ENCODE peak calls at places on chromosome 11, in five cellular contexts. One of them, this sample, is unnamed.
A peak's percentile ranks its signal among the peaks of the same experiment; 100 is the strongest.

GRCh38 chr11:134151083-134151747 is 72.6 kb downstream of the NCAPD3 start:
- DNase-seq in K562: no peak
- DNase-seq in HepG2: no peak
- DNase-seq in GM12878: no peak
- DNase-seq in H1: no peak
- DNase-seq in this sample: no peak

GRCh38 chr11:126118806-126119205 is 56.1 kb upstream of the CDON start:
- DNase-seq in K562: no peak
- DNase-seq in GM12878: no peak
- DNase-seq in HepG2: no peak
- DNase-seq in H1: no peak
- DNase-seq in this sample: no peak

GRCh38 chr11:37504925-37505324 is 906.9 kb upstream of the RAG2 start:
- DNase-seq in K562: no peak
- DNase-seq in HepG2: no peak
- DNase-seq in GM12878: no peak
- DNase-seq in H1: no peak
- DNase-seq in this sample: no peak

GRCh38 chr11:102950622-102951081 is 4.9 kb downstream of the MMP13 start:
- DNase-seq in HepG2: no peak
- DNase-seq in H1: no peak
- DNase-seq in K562: no peak
- DNase-seq in GM12878: no peak
- DNase-seq in this sample: no peak

GRCh38 chr11:95289378-95289777 is 58.4 kb upstream of the SESN3 start:
- DNase-seq in H1: no peak
- DNase-seq in K562: no peak
- DNase-seq in HepG2: no peak
- DNase-seq in GM12878: no peak
- DNase-seq in this sample: peak; percentile 8

GRCh38 chr11:12276356-12276755 is 101.0 kb upstream of the PARVA start:
- DNase-seq in H1: no peak
- DNase-seq in HepG2: no peak
- DNase-seq in GM12878: no peak
- DNase-seq in K562: no peak
- DNase-seq in this sample: no peak

GRCh38 chr11:57798905-57799559 is 37.4 kb downstream of the CTNND1 start:
- DNase-seq in H1: no peak
- DNase-seq in HepG2: peak; percentile 69
- DNase-seq in GM12878: no peak
- DNase-seq in K562: peak; percentile 41
- DNase-seq in this sample: peak; percentile 94

GRCh38 chr11:32615422-32615821 is 31.8 kb downstream of the EIF3M start:
- DNase-seq in HepG2: peak; percentile 7
- DNase-seq in GM12878: no peak
- DNase-seq in H1: no peak
- DNase-seq in K562: no peak
- DNase-seq in this sample: no peak

GRCh38 chr11:82557274-82557673 is 176.4 kb downstream of the FAM181B start:
- DNase-seq in H1: no peak
- DNase-seq in K562: no peak
- DNase-seq in HepG2: no peak
- DNase-seq in GM12878: peak; percentile 23
- DNase-seq in this sample: no peak

GRCh38 chr11:82556210-82556609 is 177.5 kb downstream of the FAM181B start:
- DNase-seq in GM12878: no peak
- DNase-seq in H1: no peak
- DNase-seq in K562: no peak
- DNase-seq in HepG2: no peak
- DNase-seq in this sample: no peak
- H3K79me2 ChIP-seq in GM12878: no peaks in the 10 kb centered on the region
- H3K79me2 ChIP-seq in H1: no peaks in the 10 kb centered on the region
- H3K79me2 ChIP-seq in K562: no peaks in the 10 kb centered on the region
- H3K79me2 ChIP-seq in HepG2: no peaks in the 10 kb centered on the region
- H3K79me2 ChIP-seq in this sample: no peaks in the 10 kb centered on the region

DNA sequence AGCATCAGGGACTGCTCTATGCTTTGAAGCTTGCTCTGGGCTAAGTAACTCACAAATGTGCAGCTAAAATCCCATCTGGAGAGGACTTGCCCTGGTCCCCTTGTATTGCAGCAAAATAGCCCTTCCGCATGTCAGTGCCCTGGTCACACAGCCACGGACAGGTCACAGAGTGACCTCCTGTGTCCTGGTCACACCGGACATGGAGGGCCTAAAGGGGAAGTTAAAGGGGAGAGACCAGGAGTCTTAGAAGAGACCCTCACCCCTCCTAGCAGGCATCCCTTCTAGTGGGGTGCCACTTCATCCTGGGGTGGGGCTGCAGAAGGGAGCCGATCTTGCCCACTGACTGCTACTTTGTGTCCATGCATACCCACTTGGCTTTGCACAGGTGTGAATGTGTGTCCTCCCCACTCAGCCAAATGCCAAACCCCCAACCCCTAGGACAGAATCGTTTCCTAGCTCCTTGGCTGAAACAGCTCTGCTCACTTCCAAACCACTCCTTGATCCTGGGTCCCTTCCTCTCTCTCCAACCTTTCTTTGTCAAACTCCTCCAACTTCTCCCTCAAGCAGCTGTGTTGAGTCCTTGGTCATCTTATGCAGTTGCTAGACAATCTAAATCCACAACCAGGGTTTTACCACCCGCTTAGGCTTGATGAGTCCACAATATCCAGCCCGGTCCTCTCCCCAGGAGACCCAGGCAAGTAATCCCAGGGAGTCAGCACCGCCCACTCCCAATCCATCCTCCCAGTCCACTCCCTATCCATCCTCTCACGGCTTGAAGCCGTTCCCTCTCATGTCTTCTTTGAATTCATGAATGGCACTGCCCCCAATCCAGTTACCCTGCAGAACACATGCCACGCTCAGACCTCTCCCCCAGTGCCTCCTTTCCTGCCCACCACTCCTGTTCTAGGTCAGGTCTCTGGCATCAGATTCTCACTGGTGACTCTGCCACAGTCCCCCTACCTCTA is 3.3 kb upstream of the FXYD6 start:
- DNase-seq in HepG2: no peak
- DNase-seq in H1: no peak
- DNase-seq in K562: no peak
- DNase-seq in GM12878: no peak
- DNase-seq in this sample: no peak
- TF ChIP-seq EZH2 in HepG2: no peak
- TF ChIP-seq EZH2 in H1: no peak
- TF ChIP-seq EZH2 in K562: no peak
- TF ChIP-seq EZH2 in GM12878: no peak
- TF ChIP-seq EZH2 in this sample: no peak

GRCh38 chr11:110429614-110430266 is at the start of gene FDX1:
- DNase-seq in H1: peak; percentile 86
- DNase-seq in K562: peak; percentile 95
- DNase-seq in HepG2: peak; percentile 71
- DNase-seq in GM12878: peak; percentile 23
- DNase-seq in this sample: peak; percentile 51

GRCh38 chr11:110432713-110433392 is 3.1 kb downstream of the FDX1 start:
- DNase-seq in K562: no peak
- DNase-seq in GM12878: no peak
- DNase-seq in HepG2: no peak
- DNase-seq in H1: no peak
- DNase-seq in this sample: no peak

GRCh38 chr11:110428956-110429613 is 663 bp upstream of the FDX1 start:
- DNase-seq in HepG2: no peak
- DNase-seq in GM12878: no peak
- DNase-seq in K562: no peak
- DNase-seq in H1: no peak
- DNase-seq in this sample: no peak

GRCh38 chr11:110431212-110432073 is 1.7 kb downstream of the FDX1 start:
- DNase-seq in GM12878: no peak
- DNase-seq in H1: no peak
- DNase-seq in K562: no peak
- DNase-seq in HepG2: no peak
- DNase-seq in this sample: no peak

GRCh38 chr11:110430267-110431211 is 791 bp downstream of the FDX1 start:
- DNase-seq in K562: no peak
- DNase-seq in GM12878: peak; percentile 8
- DNase-seq in HepG2: peak; percentile 47
- DNase-seq in H1: no peak
- DNase-seq in this sample: no peak
- TF ChIP-seq SIN3A in K562: no peak
- TF ChIP-seq SIN3A in GM12878: no peak
- TF ChIP-seq SIN3A in HepG2: peak; percentile 30
- TF ChIP-seq SIN3A in H1: no peak
- TF ChIP-seq SIN3A in this sample: no peak

DNA sequence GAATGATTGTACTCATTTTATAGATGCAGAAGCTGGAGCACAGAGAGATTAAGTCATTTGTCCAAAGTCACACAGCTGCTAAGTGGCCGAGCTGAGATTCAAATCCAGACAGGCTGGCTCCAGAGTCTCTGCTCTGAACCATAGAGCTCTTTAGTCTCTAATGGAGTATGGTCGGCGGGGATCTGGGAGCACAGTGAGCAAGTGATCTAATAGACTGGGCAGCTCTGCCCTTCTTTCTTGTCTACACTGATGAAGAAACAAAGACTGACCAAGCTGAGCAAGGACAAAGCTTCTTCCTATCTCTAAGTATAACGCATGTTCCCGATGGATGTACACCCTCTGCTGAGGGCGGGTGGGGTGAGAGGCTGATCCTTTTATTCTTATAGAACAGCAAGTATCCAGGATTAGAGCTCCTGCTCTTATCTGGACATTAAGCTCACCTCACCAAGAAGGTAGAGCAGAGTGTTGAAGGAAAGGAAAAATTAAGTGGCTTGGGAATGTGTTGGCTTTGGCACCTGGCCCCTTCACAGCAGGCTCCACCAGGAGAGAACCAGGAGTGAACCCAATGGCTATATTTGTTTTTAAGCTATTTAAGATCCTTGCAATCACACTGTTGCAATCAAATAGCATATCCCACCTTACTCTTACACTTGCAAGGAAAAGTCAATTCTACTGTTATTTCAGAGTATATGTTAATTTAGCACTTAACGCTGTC is 68.7 kb downstream of the ETS1 start:
- DNase-seq in H1: no peak
- DNase-seq in GM12878: no peak
- DNase-seq in HepG2: no peak
- DNase-seq in K562: no peak
- DNase-seq in this sample: no peak
- H3K79me2 ChIP-seq in H1: peaks cover 7% of the 10 kb centered on the region
- H3K79me2 ChIP-seq in GM12878: peaks cover 92% of the 10 kb centered on the region
- H3K79me2 ChIP-seq in HepG2: no peaks in the 10 kb centered on the region
- H3K79me2 ChIP-seq in K562: no peaks in the 10 kb centered on the region
- H3K79me2 ChIP-seq in this sample: peaks cover 5% of the 10 kb centered on the region

GRCh38 chr11:44518968-44519550 is 46.4 kb upstream of the CD82 start:
- DNase-seq in HepG2: no peak
- DNase-seq in GM12878: no peak
- DNase-seq in K562: no peak
- DNase-seq in H1: no peak
- DNase-seq in this sample: no peak

GRCh38 chr11:44522294-44522693 is 43.2 kb upstream of the CD82 start:
- DNase-seq in HepG2: no peak
- DNase-seq in H1: no peak
- DNase-seq in GM12878: no peak
- DNase-seq in K562: no peak
- DNase-seq in this sample: no peak

GRCh38 chr11:44517541-44517940 is 47.9 kb upstream of the CD82 start:
- DNase-seq in GM12878: no peak
- DNase-seq in H1: no peak
- DNase-seq in K562: no peak
- DNase-seq in HepG2: no peak
- DNase-seq in this sample: no peak

GRCh38 chr11:44521148-44521547 is 44.3 kb upstream of the CD82 start:
- DNase-seq in H1: no peak
- DNase-seq in K562: no peak
- DNase-seq in HepG2: no peak
- DNase-seq in GM12878: no peak
- DNase-seq in this sample: no peak

DNA sequence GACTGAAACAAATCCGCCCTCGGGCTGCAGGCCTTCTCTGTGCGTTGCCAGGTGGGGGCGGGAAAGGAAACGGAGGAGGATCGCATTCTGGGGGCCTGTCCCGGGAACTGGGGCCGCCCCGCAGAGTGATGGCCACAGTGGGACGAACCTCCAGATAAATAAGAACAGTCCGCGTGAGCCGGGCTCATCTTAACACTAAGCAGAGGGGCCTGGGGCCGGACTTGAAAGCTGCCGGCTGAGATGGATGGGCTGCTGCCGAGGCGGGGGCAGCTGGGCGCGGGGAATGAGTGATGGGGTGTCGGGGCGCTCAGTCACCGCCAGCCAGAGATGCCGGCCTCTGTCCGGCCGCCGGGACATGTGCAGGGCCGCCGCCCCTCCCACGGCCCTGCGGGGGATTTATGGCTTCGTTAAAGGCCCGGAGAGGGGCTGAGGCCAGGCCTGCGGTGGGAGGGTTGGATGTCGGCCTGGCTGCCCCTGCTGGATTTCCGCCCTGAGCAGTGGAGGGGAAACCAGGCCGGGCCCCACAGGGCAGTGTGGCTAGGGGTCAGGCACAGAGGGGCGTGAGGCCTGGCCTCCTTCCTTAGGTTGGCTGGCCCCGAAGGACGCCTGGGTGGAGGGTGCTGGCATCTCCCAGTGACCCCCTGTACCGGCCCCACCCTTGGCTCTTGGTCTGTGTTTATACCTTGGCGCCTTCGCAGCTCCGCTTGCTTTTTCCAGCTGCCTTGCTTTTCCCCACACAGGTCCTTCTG is 45.3 kb upstream of the CD82 start:
- DNase-seq in H1: no peak
- DNase-seq in GM12878: no peak
- DNase-seq in HepG2: no peak
- DNase-seq in K562: no peak
- DNase-seq in this sample: no peak
- TF ChIP-seq EZH2 in H1: no peak
- TF ChIP-seq EZH2 in GM12878: no peak
- TF ChIP-seq EZH2 in HepG2: no peak
- TF ChIP-seq EZH2 in K562: no peak
- TF ChIP-seq EZH2 in this sample: no peak

GRCh38 chr11:29017941-29018340 is 909.8 kb downstream of the METTL15 start:
- DNase-seq in HepG2: no peak
- DNase-seq in GM12878: no peak
- DNase-seq in H1: no peak
- DNase-seq in K562: no peak
- DNase-seq in this sample: no peak

GRCh38 chr11:29024386-29024785 is 916.2 kb downstream of the METTL15 start:
- DNase-seq in GM12878: no peak
- DNase-seq in HepG2: no peak
- DNase-seq in H1: no peak
- DNase-seq in K562: no peak
- DNase-seq in this sample: no peak

GRCh38 chr11:29022676-29023075 is 914.5 kb downstream of the METTL15 start:
- DNase-seq in HepG2: no peak
- DNase-seq in K562: no peak
- DNase-seq in H1: no peak
- DNase-seq in GM12878: no peak
- DNase-seq in this sample: no peak

GRCh38 chr11:29019960-29020683 is 911.9 kb downstream of the METTL15 start:
- DNase-seq in HepG2: no peak
- DNase-seq in K562: no peak
- DNase-seq in H1: peak; percentile 45
- DNase-seq in GM12878: no peak
- DNase-seq in this sample: peak; percentile 29

GRCh38 chr11:29018631-29019030 is 910.4 kb downstream of the METTL15 start:
- DNase-seq in HepG2: no peak
- DNase-seq in H1: no peak
- DNase-seq in GM12878: no peak
- DNase-seq in K562: no peak
- DNase-seq in this sample: no peak
- TF ChIP-seq SIN3A in HepG2: no peak
- TF ChIP-seq SIN3A in H1: no peak
- TF ChIP-seq SIN3A in GM12878: no peak
- TF ChIP-seq SIN3A in K562: no peak
- TF ChIP-seq SIN3A in this sample: no peak

This sample was measured in HCT116.